ENCODE peak calls at places on chromosome 10, in eight cellular contexts. C, B, W, G, F, Y, D and X are unnamed samples.

GRCh38 chr10:7258948-7259523 is 151.8 kb downstream of the SFMBT2 start:
- DNase-seq in B (no peak), G (no peak), F (no peak), C (peak; percentile 41), D (no peak), Y (no peak), W (no peak), X (no peak)

GRCh38 chr10:105726149-105726548 is 1085.1 kb downstream of the SORCS3 start:
- DNase-seq in W (no peak), C (no peak), B (no peak), G (no peak), D (no peak), Y (no peak), F (no peak), X (no peak)

GRCh38 chr10:73584737-73585136 is 6.4 kb downstream of the USP54 start:
- DNase-seq in D (no peak), G (no peak), F (no peak), B (peak; percentile 52), C (no peak), W (no peak), Y (peak; percentile 30), X (no peak)

GRCh38 chr10:14995964-14996565 is 36.9 kb downstream of the MEIG1 start:
- DNase-seq in W (no peak), F (no peak), D (no peak), Y (no peak), B (no peak), C (peak; percentile 9), G (no peak), X (no peak)

GRCh38 chr10:5234106-5234877 is 37.7 kb downstream of the AKR1C4 start:
- DNase-seq in D (no peak), G (no peak), W (no peak), B (peak; percentile 50), Y (peak; percentile 91), C (no peak), F (no peak), X (peak; percentile 71)

GRCh38 chr10:84563355-84563754 is 235.0 kb downstream of the CCSER2 start:
- DNase-seq in B (no peak), F (no peak), W (peak; percentile 23), Y (no peak), D (no peak), C (no peak), G (no peak), X (no peak)

GRCh38 chr10:68900427-68901105 is 549 bp upstream of the DDX50 start:
- DNase-seq in C (no peak), D (no peak), F (no peak), W (peak; percentile 13), B (peak; percentile 69), Y (no peak), G (no peak), X (no peak)

GRCh38 chr10:19332304-19332703 is 283.7 kb downstream of the MALRD1 start:
- DNase-seq in W (no peak), B (peak; percentile 10), D (no peak), Y (no peak), G (no peak), F (no peak), C (no peak), X (no peak)

GRCh38 chr10:86946215-86947170 is 10.9 kb downstream of the MMRN2 start:
- DNase-seq in G (no peak), Y (no peak), F (no peak), B (no peak), W (no peak), C (peak; percentile 75), D (no peak), X (no peak)

GRCh38 chr10:51231754-51232153 is 157.5 kb downstream of the PRKG1 start:
- DNase-seq in D (no peak), F (no peak), Y (no peak), G (no peak), W (no peak), B (no peak), C (no peak), X (no peak)

GRCh38 chr10:82378146-82378545 is 503.2 kb downstream of the NRG3 start:
- DNase-seq in Y (no peak), B (peak; percentile 1), W (no peak), G (no peak), D (no peak), C (peak; percentile 42), F (no peak), X (peak; percentile 3)

GRCh38 chr10:62885656-62886461 is 69.7 kb upstream of the EGR2 start:
- DNase-seq in W (no peak), F (no peak), G (no peak), Y (peak; percentile 15), B (peak; percentile 19), C (no peak), D (no peak), X (peak; percentile 51)

GRCh38 chr10:54124209-54124890 is 676.7 kb downstream of the PCDH15 start:
- DNase-seq in G (no peak), Y (no peak), B (no peak), W (no peak), F (no peak), D (no peak), C (no peak), X (no peak)

GRCh38 chr10:100883322-100883821 is 29.4 kb upstream of the SLF2 start:
- DNase-seq in D (no peak), C (no peak), B (no peak), Y (no peak), G (no peak), W (no peak), F (no peak), X (no peak)

GRCh38 chr10:86391236-86391840 is 24.7 kb upstream of the GRID1 start:
- DNase-seq in F (no peak), G (no peak), B (no peak), C (no peak), Y (no peak), D (no peak), W (no peak), X (no peak)

GRCh38 chr10:131902691-131903090 is 1.9 kb downstream of the PPP2R2D start:
- DNase-seq in Y (no peak), F (no peak), D (no peak), G (no peak), B (no peak), W (no peak), C (no peak), X (no peak)

GRCh38 chr10:131899695-131900349 is 986 bp upstream of the PPP2R2D start:
- DNase-seq in Y (no peak), F (no peak), C (peak; percentile 68), D (no peak), W (no peak), G (no peak), B (no peak), X (no peak)

GRCh38 chr10:131901181-131901829 is 497 bp downstream of the PPP2R2D start:
- DNase-seq in B (peak; percentile 4), F (peak; percentile 43), W (no peak), Y (no peak), C (peak; percentile 71), G (no peak), D (no peak), X (no peak)

GRCh38 chr10:131900350-131901152 is at the start of gene PPP2R2D:
- DNase-seq in W (peak; percentile 65), Y (peak; percentile 87), C (peak; percentile 99), F (peak; percentile 92), G (peak; percentile 70), D (peak; percentile 76), B (peak; percentile 83), X (peak; percentile 93)

DNA sequence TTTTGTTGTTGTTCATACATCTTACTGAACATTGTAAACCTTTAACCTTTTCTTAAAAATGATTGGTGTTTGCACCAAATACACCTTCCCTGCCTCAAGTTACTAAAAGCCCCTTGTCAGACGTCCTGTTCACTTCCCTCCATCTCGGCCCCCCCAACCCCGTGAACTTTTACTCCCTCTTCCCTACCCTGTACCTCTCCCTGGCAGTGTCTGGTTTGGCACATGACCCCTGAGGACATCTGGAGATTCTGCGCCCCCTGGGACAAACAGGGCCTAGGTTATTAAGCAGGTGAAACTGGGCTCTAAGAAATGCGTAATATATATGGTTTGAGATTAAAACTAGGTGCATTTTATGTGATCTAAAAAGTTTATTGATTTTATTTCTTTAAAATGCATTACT is 1.4 kb downstream of the PPP2R2D start:
- DNase-seq in F (no peak), C (no peak), D (no peak), W (no peak), Y (no peak), G (no peak), B (no peak), X (no peak)
- TF ChIP-seq RAD21 in F (no peak), C (no peak), D (no peak), W (no peak), Y (no peak), G (no peak), B (no peak), X (no peak)

GRCh38 chr10:30736685-30737232 is 107.2 kb upstream of the LYZL2 start:
- DNase-seq in W (peak; percentile 94), F (no peak), Y (no peak), D (no peak), B (peak; percentile 100), G (peak; percentile 16), C (no peak), X (peak; percentile 90)
- TF ChIP-seq RAD21 in W (no peak), F (no peak), Y (no peak), D (no peak), B (no peak), G (no peak), C (no peak), X (no peak)

DNA sequence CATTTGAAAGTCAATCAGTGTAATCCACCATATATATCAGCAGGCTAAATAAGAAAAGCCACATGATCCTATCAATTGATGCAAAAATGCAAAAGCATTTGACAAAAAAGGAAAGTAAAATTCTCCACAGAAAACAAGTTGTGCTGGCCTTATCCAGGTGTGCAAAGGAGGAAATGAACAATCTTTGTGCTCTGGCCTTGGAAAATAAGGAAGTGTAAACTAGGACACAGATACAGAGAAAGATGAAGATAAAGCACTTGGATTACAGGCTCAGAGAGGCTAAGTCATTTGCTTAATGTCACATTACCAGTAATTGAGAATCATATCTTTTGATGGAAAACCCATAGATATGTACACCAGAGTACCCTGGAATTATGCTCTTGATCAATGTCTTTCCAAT is 54.5 kb downstream of the CXCL12 start:
- DNase-seq in G (no peak), Y (no peak), D (no peak), W (no peak), B (no peak), F (no peak), C (no peak), X (no peak)
- TF ChIP-seq RAD21 in G (no peak), Y (no peak), D (no peak), W (no peak), B (no peak), F (no peak), C (no peak), X (no peak)

GRCh38 chr10:93071177-93071472 is 2.6 kb upstream of the CYP26A1 start:
- DNase-seq in C (peak; percentile 33), W (no peak), F (peak; percentile 73), G (no peak), D (no peak), Y (no peak), B (no peak), X (no peak)

GRCh38 chr10:93070378-93071176 is 3.1 kb upstream of the CYP26A1 start:
- DNase-seq in C (no peak), G (no peak), D (no peak), F (no peak), W (no peak), B (no peak), Y (no peak), X (no peak)

GRCh38 chr10:93072713-93073538 is 767 bp upstream of the CYP26A1 start:
- DNase-seq in B (no peak), F (no peak), G (no peak), D (no peak), W (no peak), C (peak; percentile 42), Y (no peak), X (no peak)

GRCh38 chr10:93072225-93072712 is 1.4 kb upstream of the CYP26A1 start:
- DNase-seq in G (no peak), C (no peak), W (no peak), D (no peak), B (no peak), F (no peak), Y (no peak), X (no peak)

GRCh38 chr10:93071674-93072224 is 1.9 kb upstream of the CYP26A1 start:
- DNase-seq in D (no peak), B (no peak), W (no peak), C (peak; percentile 80), G (no peak), Y (peak; percentile 70), F (peak; percentile 93), X (no peak)
- TF ChIP-seq RAD21 in D (peak; percentile 18), B (no peak), W (no peak), C (no peak), G (no peak), Y (no peak), F (peak; percentile 15), X (no peak)